ENCODE peak calls at places on chromosomes 6 and 20, in nine cellular contexts. F is IMR-90, G is upper lobe of left lung, W is GM12878, C is stomach, Z is lower leg skin, Y is HCT116, O is adrenal gland, X is heart left ventricle. B is an unnamed sample.

GRCh38 chr6:82904860-82905259 is 160.8 kb downstream of the UBE3D start:
- DNase-seq in F (no peak), G (no peak), W (no peak), C (no peak), Z (no peak), Y (no peak), O (no peak), X (no peak), B (no peak)

GRCh38 chr6:31829633-31830492 is 2.3 kb downstream of the HSPA1B start:
- DNase-seq in F (peak), G (peak), W (no peak), C (no peak), Z (no peak), Y (no peak), O (peak), X (no peak), B (no peak)

GRCh38 chr6:34242252-34243130 is 5.8 kb downstream of the HMGA1 start:
- DNase-seq in F (peak), G (no peak), W (no peak), C (no peak), Z (peak), Y (no peak), O (no peak), X (no peak), B (no peak)

GRCh38 chr20:32037929-32038328 is 14.1 kb upstream of the HCK start:
- DNase-seq in F (peak), G (no peak), W (no peak), C (no peak), Z (peak), Y (no peak), O (no peak), X (no peak), B (no peak)

GRCh38 chr20:58213112-58213511 is 15.3 kb downstream of the ANKRD60 start:
- DNase-seq in F (no peak), G (no peak), W (no peak), C (no peak), Z (no peak), Y (no peak), O (peak), X (no peak), B (no peak)

GRCh38 chr20:57596998-57597939 is 23.0 kb downstream of the ZBP1 start:
- DNase-seq in F (peak), G (peak), W (no peak), C (peak), Z (peak), Y (peak), O (peak), X (peak), B (peak)

GRCh38 chr6:72218125-72218524 is 331.8 kb downstream of the RIMS1 start:
- DNase-seq in F (peak), G (no peak), W (no peak), C (peak), Z (no peak), Y (peak), O (peak), X (peak), B (no peak)

GRCh38 chr6:82363368-82364086 is at the start of gene TPBG:
- DNase-seq in F (peak), G (peak), W (no peak), C (peak), Z (peak), Y (peak), O (peak), X (peak), B (no peak)

GRCh38 chr6:168049277-168049676 is 29.7 kb downstream of the FRMD1 start:
- DNase-seq in F (no peak), G (no peak), W (no peak), C (no peak), Z (no peak), Y (no peak), O (no peak), X (no peak), B (no peak)

GRCh38 chr20:7171911-7172310 is 404.4 kb downstream of the BMP2 start:
- DNase-seq in F (no peak), G (no peak), W (no peak), C (no peak), Z (no peak), Y (no peak), O (no peak), X (no peak), B (no peak)

DNA sequence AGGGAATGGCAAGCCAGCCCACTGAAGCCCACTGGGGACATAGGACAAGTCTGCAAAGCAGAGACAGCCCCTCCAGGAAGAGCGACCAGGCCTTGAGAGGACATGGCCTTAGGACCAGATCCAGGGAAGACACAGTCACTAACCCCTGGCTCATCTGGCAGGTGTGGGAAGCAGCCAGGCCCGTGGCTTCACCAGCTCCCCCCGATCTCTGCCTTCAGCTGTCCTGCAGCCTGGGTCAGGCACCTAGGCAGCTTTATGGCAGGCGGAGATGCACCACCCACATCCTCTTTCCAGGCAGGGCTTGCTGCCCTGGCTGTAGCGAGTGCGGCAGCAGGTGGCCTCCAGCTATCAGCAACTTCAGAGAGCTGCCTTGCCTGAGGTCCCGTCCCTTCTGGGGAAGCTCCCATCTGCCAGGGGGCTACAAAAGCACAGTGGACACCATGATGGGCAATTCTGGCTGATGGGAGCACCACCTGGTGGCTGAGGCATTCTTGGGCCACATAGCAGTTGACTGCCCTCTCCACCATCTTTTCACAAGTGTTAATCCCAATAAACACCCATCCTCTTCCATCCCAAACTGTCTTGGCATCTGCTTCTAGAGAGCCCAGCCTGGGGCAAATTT is 85.8 kb downstream of the DZANK1 start:
- DNase-seq in F (no peak), G (peak), W (no peak), C (no peak), Z (no peak), Y (no peak), O (no peak), X (no peak), B (no peak)
- TF ChIP-seq CTCF in F (no peak), G (no peak), W (peak), C (no peak), Z (no peak), Y (no peak), O (no peak), X (no peak), B (no peak)

GRCh38 chr6:149749594-149750135 is at the start of gene PCMT1:
- DNase-seq in F (peak), G (peak), W (peak), C (peak), Z (peak), Y (peak), O (peak), X (peak), B (peak)
- TF ChIP-seq POLR2A in F (peak), G (peak), W (peak), C (peak), Z (no peak), Y (peak), O (peak), X (peak), B (peak)

DNA sequence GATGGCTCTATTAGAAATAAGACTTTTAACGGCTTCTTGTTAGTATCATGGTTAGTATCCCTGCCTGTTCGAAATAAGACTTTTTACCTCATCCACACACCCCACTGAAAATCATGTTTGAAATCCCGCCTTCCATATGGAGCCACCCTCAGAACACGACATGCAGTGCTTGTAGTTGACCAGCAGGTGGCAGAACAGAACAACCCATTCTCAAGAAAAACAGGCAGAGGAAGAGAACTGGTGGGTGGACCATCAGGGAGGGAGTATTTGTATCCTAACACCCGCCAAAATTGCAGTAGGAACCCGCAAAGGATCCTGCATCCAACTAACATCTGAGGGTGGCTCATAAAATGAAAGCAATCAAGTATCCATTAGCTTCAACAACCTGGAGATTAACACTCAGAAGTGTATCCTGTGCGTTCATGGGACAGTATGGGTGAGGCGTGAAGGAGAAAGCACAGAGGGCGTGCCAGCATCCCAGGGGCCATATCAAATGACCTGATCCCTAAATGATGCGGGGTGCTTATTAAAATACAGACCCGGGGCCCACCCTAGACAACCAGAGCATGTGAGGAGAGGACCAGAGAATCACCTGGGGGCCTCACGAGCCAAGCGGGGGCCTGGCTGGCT is 89.6 kb upstream of the NHSL1 start:
- DNase-seq in F (peak), G (peak), W (peak), C (peak), Z (peak), Y (peak), O (peak), X (peak), B (no peak)
- TF ChIP-seq CTCF in F (peak), G (peak), W (peak), C (peak), Z (no peak), Y (peak), O (peak), X (peak), B (peak)

GRCh38 chr6:170306324-170307079 is at the start of gene FAM120B:
- DNase-seq in F (peak), G (peak), W (peak), C (peak), Z (peak), Y (peak), O (peak), X (peak), B (peak)
- TF ChIP-seq POLR2A in F (peak), G (peak), W (peak), C (peak), Z (no peak), Y (peak), O (peak), X (peak), B (peak)

DNA sequence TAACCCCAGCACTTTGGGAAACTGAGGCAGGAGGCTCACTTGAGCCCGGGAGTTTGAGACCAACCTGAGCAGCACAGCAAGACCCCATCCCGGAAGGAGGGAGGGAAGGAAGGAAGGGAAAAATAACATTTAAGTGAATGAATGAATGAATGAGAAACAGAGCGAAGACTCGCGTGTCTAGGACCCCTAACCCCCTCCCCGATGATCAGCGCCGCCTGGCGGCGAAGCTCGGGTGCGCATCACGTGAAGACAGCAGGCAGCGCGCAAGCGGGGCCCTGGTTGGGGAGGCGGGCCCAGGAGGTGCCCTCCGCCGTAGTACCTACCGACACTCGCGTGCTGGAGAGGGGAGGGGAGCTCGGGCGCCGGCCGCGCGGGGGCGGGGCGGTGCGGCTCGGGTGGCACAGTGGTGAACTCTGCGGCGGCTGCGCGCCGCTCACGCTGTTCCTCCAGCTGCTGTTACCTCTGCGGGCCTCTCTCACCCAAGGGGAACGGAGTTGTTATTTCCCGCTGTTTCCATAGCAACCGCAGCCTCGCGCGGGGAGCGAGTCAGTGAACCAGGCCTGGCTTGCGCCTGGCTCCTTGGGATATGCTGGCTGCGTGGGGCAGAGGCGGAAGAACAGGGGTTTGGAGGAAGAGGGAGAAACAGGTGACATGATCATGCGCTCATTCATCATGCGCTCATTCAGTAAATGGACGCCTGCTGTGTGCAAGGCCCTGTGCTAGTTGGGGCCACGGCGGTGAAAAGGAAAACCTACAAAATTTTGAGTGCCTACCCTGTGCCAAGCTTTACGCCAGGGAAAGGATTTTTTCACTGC is 2.0 kb upstream of the DCDC2 start:
- DNase-seq in F (peak), G (peak), W (peak), C (peak), Z (peak), Y (peak), O (peak), X (peak), B (no peak)
- TF ChIP-seq CTCF in F (peak), G (peak), W (peak), C (peak), Z (no peak), Y (peak), O (peak), X (peak), B (peak)

GRCh38 chr20:50089140-50089786 is 23.7 kb downstream of the UBE2V1 start:
- DNase-seq in F (no peak), G (no peak), W (no peak), C (no peak), Z (peak), Y (no peak), O (peak), X (no peak), B (no peak)

GRCh38 chr20:50083034-50083433 is 29.9 kb downstream of the UBE2V1 start:
- DNase-seq in F (no peak), G (no peak), W (no peak), C (no peak), Z (peak), Y (no peak), O (no peak), X (no peak), B (no peak)

GRCh38 chr20:50085146-50085480 is 27.8 kb downstream of the UBE2V1 start:
- DNase-seq in F (no peak), G (no peak), W (no peak), C (no peak), Z (peak), Y (no peak), O (no peak), X (no peak), B (no peak)

GRCh38 chr20:50088022-50088421 is 24.9 kb downstream of the UBE2V1 start:
- DNase-seq in F (no peak), G (no peak), W (no peak), C (no peak), Z (no peak), Y (no peak), O (no peak), X (no peak), B (no peak)

DNA sequence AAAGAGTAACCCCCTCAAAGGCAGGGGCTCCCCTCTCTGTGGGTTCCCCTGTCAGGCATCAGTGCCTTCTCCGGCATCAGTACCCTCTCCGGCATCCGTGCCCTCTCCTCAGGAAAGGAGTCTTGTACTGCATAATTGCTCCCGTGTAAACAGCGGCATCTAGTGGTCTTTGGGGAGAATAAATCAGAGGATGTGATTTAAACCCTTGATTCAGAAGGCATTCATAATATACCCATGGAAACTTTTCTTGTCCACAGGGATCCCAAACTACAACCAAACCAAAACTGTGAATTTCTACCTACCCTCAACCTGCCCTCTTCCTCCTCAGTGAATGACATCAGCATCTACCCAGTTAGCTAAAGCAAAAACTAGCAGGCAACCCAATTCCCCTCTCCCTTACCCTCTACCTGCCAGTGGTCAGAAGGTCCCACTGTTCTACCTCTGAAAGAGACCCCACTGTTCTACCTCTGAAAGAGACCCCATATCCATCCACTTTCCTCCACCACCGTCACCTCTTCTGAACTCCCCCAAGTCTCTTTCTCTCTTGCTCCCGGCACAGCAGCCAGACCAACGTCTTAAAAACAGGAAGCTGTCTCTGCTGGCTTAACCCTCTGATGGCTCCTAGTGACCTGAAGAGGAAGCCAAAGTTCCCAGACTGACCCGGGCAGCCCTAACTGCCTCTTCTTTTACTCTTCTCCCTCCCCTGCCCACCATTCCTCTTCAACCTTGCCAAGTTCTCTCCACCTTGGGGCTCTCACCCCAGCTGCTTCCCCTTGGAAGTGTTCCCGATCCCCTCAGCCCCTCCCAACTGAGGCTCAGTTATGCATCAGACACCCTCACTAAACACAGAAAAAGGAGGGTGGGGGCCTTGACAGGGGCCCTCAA is 27.2 kb downstream of the UBE2V1 start:
- DNase-seq in F (peak), G (no peak), W (no peak), C (no peak), Z (peak), Y (peak), O (no peak), X (peak), B (no peak)
- TF ChIP-seq POLR2A in F (no peak), G (no peak), W (peak), C (no peak), Z (no peak), Y (no peak), O (no peak), X (no peak), B (no peak)